ENCODE peak calls at places on chromosome 2, in four cellular contexts. P is H1, M is HepG2, E is GM12878. A is an unnamed sample.

GRCh38 chr2:143870696-143871095 is 649.2 kb downstream of the ZEB2 start:
- DNase-seq in P (no peak), M (no peak), E (no peak), A (no peak)

GRCh38 chr2:215528555-215528954 is 92.7 kb upstream of the FN1 start:
- DNase-seq in P (no peak), M (peak; percentile 64), E (no peak), A (no peak)

GRCh38 chr2:38672445-38673364 is 6.8 kb downstream of the GALM start:
- DNase-seq in P (no peak), M (no peak), E (no peak), A (no peak)

GRCh38 chr2:27871805-27872204 is 18.4 kb downstream of the RBKS start:
- DNase-seq in P (no peak), M (no peak), E (no peak), A (no peak)

GRCh38 chr2:204842731-204843490 is 297.6 kb downstream of the PARD3B start:
- DNase-seq in P (no peak), M (no peak), E (no peak), A (no peak)

GRCh38 chr2:177724398-177725287 is 332.1 kb downstream of the AGPS start:
- DNase-seq in P (peak; percentile 13), M (peak; percentile 47), E (no peak), A (peak; percentile 33)

GRCh38 chr2:150023663-150024062 is 436.1 kb upstream of the MMADHC start:
- DNase-seq in P (no peak), M (no peak), E (no peak), A (no peak)

GRCh38 chr2:145043399-145043834 is 523.5 kb upstream of the ZEB2 start:
- DNase-seq in P (no peak), M (no peak), E (no peak), A (no peak)

GRCh38 chr2:110866496-110866895 is 134.1 kb downstream of the ACOXL start:
- DNase-seq in P (no peak), M (no peak), E (no peak), A (no peak)

GRCh38 chr2:223113161-223113560 is 61.2 kb downstream of the KCNE4 start:
- DNase-seq in P (no peak), M (no peak), E (no peak), A (no peak)

GRCh38 chr2:2455151-2455550 is 124.1 kb upstream of the MYT1L start:
- DNase-seq in P (no peak), M (no peak), E (no peak), A (no peak)

GRCh38 chr2:37457401-37457901 is 113.0 kb downstream of the QPCT start:
- DNase-seq in P (no peak), M (no peak), E (no peak), A (no peak)

GRCh38 chr2:186699742-186700141 is 5.9 kb downstream of the FAM171B start:
- DNase-seq in P (no peak), M (no peak), E (no peak), A (no peak)

GRCh38 chr2:144550916-144551315 is 31.0 kb upstream of the ZEB2 start:
- DNase-seq in P (no peak), M (no peak), E (no peak), A (no peak)

GRCh38 chr2:3475771-3476170 is 43.6 kb downstream of the ADI1 start:
- DNase-seq in P (no peak), M (no peak), E (no peak), A (no peak)
- H3K36me3 ChIP-seq in P (no peaks in the 10 kb centered on the region), M (peaks cover 33% of the 10 kb centered on the region), E (peaks cover 6% of the 10 kb centered on the region), A (peaks cover 44% of the 10 kb centered on the region)

GRCh38 chr2:29114514-29114840 is 738 bp upstream of the CLIP4 start:
- DNase-seq in P (no peak), M (no peak), E (no peak), A (no peak)

GRCh38 chr2:29114841-29115609 is at the start of gene CLIP4:
- DNase-seq in P (no peak), M (no peak), E (no peak), A (no peak)

GRCh38 chr2:29113027-29113686 is 2.1 kb upstream of the CLIP4 start:
- DNase-seq in P (no peak), M (peak; percentile 30), E (no peak), A (no peak)

GRCh38 chr2:29112379-29112778 is 2.8 kb upstream of the CLIP4 start:
- DNase-seq in P (no peak), M (no peak), E (no peak), A (no peak)

GRCh38 chr2:29113891-29114321 is 1.3 kb upstream of the CLIP4 start:
- DNase-seq in P (no peak), M (no peak), E (no peak), A (no peak)
- TF ChIP-seq SUZ12 in P (no peak), M (no peak), E (no peak), A (no peak)

DNA sequence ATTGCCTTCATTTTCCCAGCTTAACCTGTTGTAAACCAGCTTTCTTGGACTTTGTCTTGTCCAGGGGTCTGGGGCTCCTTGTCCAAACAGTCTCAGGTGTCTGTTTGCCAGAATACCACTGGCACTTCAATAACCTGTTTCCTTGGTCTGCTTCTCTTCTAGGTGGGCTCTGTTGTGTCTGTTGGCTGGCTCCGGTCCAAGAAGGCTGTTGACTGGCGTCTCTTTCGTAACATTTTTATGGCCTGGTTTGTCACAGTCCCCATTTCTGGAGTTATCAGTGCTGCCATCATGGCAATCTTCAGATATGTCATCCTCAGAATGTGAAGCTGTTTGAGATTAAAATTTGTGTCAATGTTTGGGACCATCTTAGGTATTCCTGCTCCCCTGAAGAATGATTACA is 17.0 kb downstream of the SLC20A1 start:
- DNase-seq in P (no peak), M (no peak), E (no peak), A (no peak)
- H3K36me3 ChIP-seq in P (peaks cover 53% of the 10 kb centered on the region), M (peaks cover 60% of the 10 kb centered on the region), E (peaks cover 29% of the 10 kb centered on the region), A (peaks cover 77% of the 10 kb centered on the region)

GRCh38 chr2:74531666-74532065 is 1.9 kb downstream of the HTRA2 start:
- DNase-seq in P (no peak), M (no peak), E (no peak), A (no peak)

GRCh38 chr2:74533464-74533863 is 3.7 kb downstream of the HTRA2 start:
- DNase-seq in P (no peak), M (no peak), E (no peak), A (no peak)

GRCh38 chr2:74530239-74531161 is 767 bp downstream of the HTRA2 start:
- DNase-seq in P (no peak), M (no peak), E (peak; percentile 74), A (no peak)

GRCh38 chr2:74534411-74534810 is 4.7 kb downstream of the HTRA2 start:
- DNase-seq in P (no peak), M (no peak), E (no peak), A (no peak)

DNA sequence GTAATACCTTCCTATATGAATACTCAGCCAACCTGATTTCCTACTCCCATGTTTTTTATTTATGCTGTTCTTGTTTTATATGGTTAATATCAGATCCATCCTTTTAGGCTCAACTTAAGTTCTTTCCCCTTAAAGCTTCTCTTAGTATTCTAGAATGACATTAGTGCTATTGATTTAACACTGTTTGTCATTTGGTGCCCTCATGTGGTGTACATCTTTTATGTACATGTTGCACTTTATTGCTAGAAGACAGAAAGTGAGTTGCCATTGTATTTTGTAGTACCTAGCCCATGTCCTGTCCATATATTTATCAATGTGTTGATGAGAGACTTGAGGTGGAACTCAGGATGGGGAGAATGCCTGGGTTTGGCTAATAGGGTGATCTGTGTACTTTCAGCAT is 2.5 kb downstream of the HTRA2 start:
- DNase-seq in P (no peak), M (peak; percentile 68), E (no peak), A (no peak)
- TF ChIP-seq SUZ12 in P (no peak), M (no peak), E (no peak), A (no peak)

A was measured in NT2/D1.